ENCODE peak calls at places on chromosomes 3 and 15, in five cellular contexts. A, I, W, Z and K are unnamed samples.

GRCh38 chr3:111763101-111763500 is 96.0 kb upstream of the PHLDB2 start:
- DNase-seq in Z (no peak), W (no peak), A (no peak), I (no peak), K (no peak)

GRCh38 chr15:50116477-50116876 is 2.6 kb downstream of the ATP8B4 start:
- DNase-seq in W (peak), Z (peak), A (peak), I (peak), K (peak)

GRCh38 chr3:27589795-27590194 is 105.6 kb upstream of the SLC4A7 start:
- DNase-seq in Z (no peak), A (no peak), W (no peak), I (peak), K (no peak)

GRCh38 chr3:122947621-122948202 is 79.9 kb downstream of the SEMA5B start:
- DNase-seq in Z (no peak), W (no peak), A (no peak), I (peak), K (peak)

GRCh38 chr3:47410801-47411646 is 30.2 kb downstream of the PTPN23 start:
- DNase-seq in Z (no peak), I (no peak), W (no peak), A (no peak), K (no peak)

GRCh38 chr15:81567924-81568323 is 193.9 kb upstream of the TMC3 start:
- DNase-seq in A (no peak), I (no peak), Z (no peak), W (no peak), K (no peak)

GRCh38 chr15:37135225-37135624 is 34.9 kb upstream of the MEIS2 start:
- DNase-seq in W (no peak), I (no peak), A (no peak), Z (peak), K (no peak)

GRCh38 chr3:107498646-107499045 is 24.1 kb upstream of the BBX start:
- DNase-seq in Z (no peak), I (no peak), W (no peak), A (no peak), K (no peak)

GRCh38 chr3:124419303-124419702 is 310.9 kb upstream of the UMPS start:
- DNase-seq in Z (no peak), W (no peak), I (no peak), A (no peak), K (no peak)

GRCh38 chr15:50871832-50872231 is 36.7 kb upstream of the AP4E1 start:
- DNase-seq in W (no peak), Z (no peak), I (no peak), A (no peak), K (no peak)

GRCh38 chr3:113685956-113686721 is 10.3 kb downstream of the USF3 start:
- DNase-seq in Z (no peak), A (peak), W (no peak), I (peak), K (no peak)

GRCh38 chr3:46393554-46394434 is 13.1 kb downstream of the CCR5AS start:
- DNase-seq in A (no peak), W (no peak), I (peak), Z (peak), K (no peak)

GRCh38 chr15:90607361-90607760 is 77.6 kb downstream of the CRTC3 start:
- DNase-seq in I (no peak), A (no peak), Z (no peak), W (no peak), K (no peak)

GRCh38 chr3:89098964-89099585 is 8.3 kb upstream of the EPHA3 start:
- DNase-seq in W (no peak), I (peak), A (peak), Z (peak), K (peak)

DNA sequence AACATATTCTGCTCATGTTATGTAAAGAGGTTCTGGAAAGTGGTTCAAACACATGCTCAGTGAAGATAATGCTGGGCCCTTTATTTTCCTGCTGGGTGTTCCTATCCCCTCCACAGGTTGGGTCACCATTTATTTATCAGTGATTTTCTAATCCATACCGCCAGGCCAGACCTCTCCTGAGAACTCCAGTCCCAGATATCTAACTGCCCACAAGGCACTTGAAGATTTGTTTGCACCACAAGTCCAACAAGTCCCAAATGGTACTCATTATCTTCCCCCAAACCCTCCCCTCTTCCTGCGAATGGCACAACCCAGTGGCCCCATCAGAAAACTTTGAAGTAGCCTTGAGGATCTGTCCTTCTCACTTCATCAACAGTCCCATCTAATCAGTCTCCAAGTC is 5.4 kb downstream of the COL6A6 start:
- DNase-seq in W (no peak), I (no peak), Z (no peak), A (no peak), K (no peak)
- TF ChIP-seq MAFK in W (no peak), I (no peak), Z (no peak), A (no peak), K (no peak)

GRCh38 chr3:171334465-171334811 is 125.8 kb downstream of the TNIK start:
- DNase-seq in W (no peak), I (no peak), A (no peak), Z (no peak), K (no peak)
- TF ChIP-seq MAFK in W (no peak), I (no peak), A (no peak), Z (no peak), K (no peak)

GRCh38 chr15:54120949-54121463 is 142.8 kb downstream of the UNC13C start:
- DNase-seq in Z (no peak), A (no peak), I (no peak), W (no peak), K (no peak)

DNA sequence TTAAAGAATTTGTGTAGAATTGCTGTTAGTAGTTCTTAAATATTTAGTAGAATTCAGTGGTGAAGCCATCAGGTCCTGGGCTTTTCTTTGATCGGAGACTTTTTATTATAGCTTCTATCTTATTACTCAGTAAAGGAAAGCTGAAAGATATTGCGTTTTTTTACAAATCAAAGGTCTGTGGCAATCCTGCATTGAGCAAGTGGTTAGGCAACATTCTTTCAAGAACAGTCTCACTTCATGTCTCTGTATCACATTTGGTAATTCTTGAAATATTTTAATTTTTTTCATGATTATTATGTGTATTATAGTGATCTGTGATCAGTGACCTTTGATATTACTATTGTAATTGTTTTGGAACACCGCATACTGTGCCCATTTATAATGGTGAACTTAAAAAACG is 140.8 kb downstream of the UNC13C start:
- DNase-seq in W (no peak), I (no peak), Z (no peak), A (no peak), K (no peak)
- TF ChIP-seq MAFK in W (no peak), I (no peak), Z (no peak), A (no peak), K (no peak)

GRCh38 chr3:195237981-195238625 is 32.9 kb downstream of the XXYLT1 start:
- DNase-seq in A (no peak), Z (no peak), I (no peak), W (no peak), K (no peak)
- TF ChIP-seq MAFK in A (no peak), Z (no peak), I (no peak), W (no peak), K (no peak)

GRCh38 chr3:101819649-101820202 is 29.6 kb upstream of the NFKBIZ start:
- DNase-seq in Z (no peak), I (no peak), W (no peak), A (no peak), K (no peak)
- TF ChIP-seq MAFK in Z (no peak), I (no peak), W (no peak), A (no peak), K (no peak)

GRCh38 chr3:10627884-10628572 is 122.6 kb upstream of the ATP2B2 start:
- DNase-seq in A (peak), W (peak), I (no peak), Z (no peak), K (no peak)
- TF ChIP-seq MAFK in A (no peak), W (no peak), I (no peak), Z (no peak), K (no peak)

GRCh38 chr3:85846940-85847339 is 888.2 kb downstream of the CADM2 start:
- DNase-seq in Z (no peak), A (no peak), W (no peak), I (no peak), K (no peak)
- TF ChIP-seq MAFK in Z (no peak), A (no peak), W (no peak), I (no peak), K (no peak)

GRCh38 chr3:41075958-41076357 is 123.3 kb upstream of the CTNNB1 start:
- DNase-seq in A (peak), I (no peak), Z (no peak), W (no peak), K (no peak)
- TF ChIP-seq MAFK in A (no peak), I (no peak), Z (no peak), W (no peak), K (no peak)

DNA sequence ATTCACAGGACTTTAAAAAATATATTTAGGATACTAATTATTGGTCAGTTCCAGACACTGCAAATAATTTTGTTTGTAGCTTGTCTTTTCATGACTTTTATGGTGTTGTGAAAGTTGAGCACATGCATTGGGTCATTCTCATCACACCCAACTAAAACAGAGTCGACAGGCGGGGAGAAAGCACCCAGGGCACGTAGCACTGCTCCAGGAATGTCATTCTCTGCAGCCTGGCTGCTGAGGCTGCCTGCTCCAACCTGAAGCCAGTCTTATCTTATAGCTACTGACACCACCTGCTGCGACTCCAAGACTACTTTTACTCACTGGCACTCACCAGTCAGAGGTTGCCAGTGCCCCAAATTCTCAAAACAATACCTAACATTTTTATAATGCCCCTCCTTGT is 56.9 kb downstream of the ACAD9 start:
- DNase-seq in W (no peak), A (no peak), Z (no peak), I (no peak), K (no peak)
- TF ChIP-seq MAFK in W (no peak), A (no peak), Z (no peak), I (no peak), K (no peak)